ENCODE peak calls at places on chromosomes 16 and 17, in ten cellular contexts. One of them, this sample, is unnamed.

GRCh38 chr17:48551206-48551597 is 6.3 kb upstream of the HOXB2 start:
- DNase-seq in thoracic aorta: no peak
- DNase-seq in AG09309: no peak
- DNase-seq in Jurkat, Clone E6-1: no peak
- DNase-seq in GF-D8: no peak
- DNase-seq in stimulated activated CD4-positive, alpha-beta T cell treated with anti-CD3 and anti-CD28 coated beads, Interleukin-4, amount 100 ng/mL, for 1 hour: no peak
- DNase-seq in T-cell: no peak
- DNase-seq in progenitor cell of endocrine pancreas: no peak
- DNase-seq in left ventricle myocardium inferior: no peak
- DNase-seq in NCI-H1436 treated with DMSO at 0.1 percent for 48 hours: no peak
- DNase-seq in this sample: no peak

GRCh38 chr17:36506249-36506826 is 19.9 kb downstream of the ZNHIT3 start:
- DNase-seq in thoracic aorta: no peak
- DNase-seq in AG09309: no peak
- DNase-seq in Jurkat, Clone E6-1: no peak
- DNase-seq in GF-D8: no peak
- DNase-seq in stimulated activated CD4-positive, alpha-beta T cell treated with anti-CD3 and anti-CD28 coated beads, Interleukin-4, amount 100 ng/mL, for 1 hour: no peak
- DNase-seq in T-cell: no peak
- DNase-seq in progenitor cell of endocrine pancreas: no peak
- DNase-seq in left ventricle myocardium inferior: no peak
- DNase-seq in NCI-H1436 treated with DMSO at 0.1 percent for 48 hours: no peak
- DNase-seq in this sample: no peak

GRCh38 chr16:363110-364090 is 6.9 kb downstream of the MRPL28 start:
- DNase-seq in thoracic aorta: no peak
- DNase-seq in AG09309: no peak
- DNase-seq in Jurkat, Clone E6-1: no peak
- DNase-seq in GF-D8: no peak
- DNase-seq in stimulated activated CD4-positive, alpha-beta T cell treated with anti-CD3 and anti-CD28 coated beads, Interleukin-4, amount 100 ng/mL, for 1 hour: no peak
- DNase-seq in T-cell: no peak
- DNase-seq in progenitor cell of endocrine pancreas: no peak
- DNase-seq in left ventricle myocardium inferior: no peak
- DNase-seq in NCI-H1436 treated with DMSO at 0.1 percent for 48 hours: no peak
- DNase-seq in this sample: no peak

GRCh38 chr17:71203953-71204352 is 916.9 kb upstream of the SOX9 start:
- DNase-seq in thoracic aorta: no peak
- DNase-seq in AG09309: no peak
- DNase-seq in Jurkat, Clone E6-1: no peak
- DNase-seq in GF-D8: no peak
- DNase-seq in stimulated activated CD4-positive, alpha-beta T cell treated with anti-CD3 and anti-CD28 coated beads, Interleukin-4, amount 100 ng/mL, for 1 hour: no peak
- DNase-seq in T-cell: no peak
- DNase-seq in progenitor cell of endocrine pancreas: no peak
- DNase-seq in left ventricle myocardium inferior: no peak
- DNase-seq in NCI-H1436 treated with DMSO at 0.1 percent for 48 hours: no peak
- DNase-seq in this sample: peak

GRCh38 chr17:50173335-50173941 is 7.6 kb downstream of the SGCA start:
- DNase-seq in thoracic aorta: no peak
- DNase-seq in AG09309: no peak
- DNase-seq in Jurkat, Clone E6-1: no peak
- DNase-seq in GF-D8: no peak
- DNase-seq in stimulated activated CD4-positive, alpha-beta T cell treated with anti-CD3 and anti-CD28 coated beads, Interleukin-4, amount 100 ng/mL, for 1 hour: no peak
- DNase-seq in T-cell: no peak
- DNase-seq in progenitor cell of endocrine pancreas: no peak
- DNase-seq in left ventricle myocardium inferior: no peak
- DNase-seq in NCI-H1436 treated with DMSO at 0.1 percent for 48 hours: no peak
- DNase-seq in this sample: peak

GRCh38 chr17:16005641-16006040 is 6.0 kb downstream of the TTC19 start:
- DNase-seq in thoracic aorta: no peak
- DNase-seq in AG09309: no peak
- DNase-seq in Jurkat, Clone E6-1: no peak
- DNase-seq in GF-D8: no peak
- DNase-seq in stimulated activated CD4-positive, alpha-beta T cell treated with anti-CD3 and anti-CD28 coated beads, Interleukin-4, amount 100 ng/mL, for 1 hour: no peak
- DNase-seq in T-cell: no peak
- DNase-seq in progenitor cell of endocrine pancreas: no peak
- DNase-seq in left ventricle myocardium inferior: no peak
- DNase-seq in NCI-H1436 treated with DMSO at 0.1 percent for 48 hours: no peak
- DNase-seq in this sample: no peak

GRCh38 chr16:11168386-11169065 is 87.5 kb downstream of the SOCS1 start:
- DNase-seq in thoracic aorta: no peak
- DNase-seq in AG09309: no peak
- DNase-seq in Jurkat, Clone E6-1: no peak
- DNase-seq in GF-D8: no peak
- DNase-seq in stimulated activated CD4-positive, alpha-beta T cell treated with anti-CD3 and anti-CD28 coated beads, Interleukin-4, amount 100 ng/mL, for 1 hour: no peak
- DNase-seq in T-cell: no peak
- DNase-seq in progenitor cell of endocrine pancreas: no peak
- DNase-seq in left ventricle myocardium inferior: no peak
- DNase-seq in NCI-H1436 treated with DMSO at 0.1 percent for 48 hours: no peak
- DNase-seq in this sample: peak

GRCh38 chr17:78381601-78382168 is 3.2 kb downstream of the PGS1 start:
- DNase-seq in thoracic aorta: no peak
- DNase-seq in AG09309: no peak
- DNase-seq in Jurkat, Clone E6-1: no peak
- DNase-seq in GF-D8: peak
- DNase-seq in stimulated activated CD4-positive, alpha-beta T cell treated with anti-CD3 and anti-CD28 coated beads, Interleukin-4, amount 100 ng/mL, for 1 hour: peak
- DNase-seq in T-cell: peak
- DNase-seq in progenitor cell of endocrine pancreas: no peak
- DNase-seq in left ventricle myocardium inferior: no peak
- DNase-seq in NCI-H1436 treated with DMSO at 0.1 percent for 48 hours: no peak
- DNase-seq in this sample: peak

GRCh38 chr17:82613283-82614094 is 34.8 kb downstream of the WDR45B start:
- DNase-seq in thoracic aorta: no peak
- DNase-seq in AG09309: no peak
- DNase-seq in Jurkat, Clone E6-1: no peak
- DNase-seq in GF-D8: no peak
- DNase-seq in stimulated activated CD4-positive, alpha-beta T cell treated with anti-CD3 and anti-CD28 coated beads, Interleukin-4, amount 100 ng/mL, for 1 hour: no peak
- DNase-seq in T-cell: no peak
- DNase-seq in progenitor cell of endocrine pancreas: no peak
- DNase-seq in left ventricle myocardium inferior: no peak
- DNase-seq in NCI-H1436 treated with DMSO at 0.1 percent for 48 hours: no peak
- DNase-seq in this sample: no peak

GRCh38 chr17:40556884-40557414 is 8.3 kb downstream of the CCR7 start:
- DNase-seq in thoracic aorta: no peak
- DNase-seq in AG09309: no peak
- DNase-seq in Jurkat, Clone E6-1: no peak
- DNase-seq in GF-D8: no peak
- DNase-seq in stimulated activated CD4-positive, alpha-beta T cell treated with anti-CD3 and anti-CD28 coated beads, Interleukin-4, amount 100 ng/mL, for 1 hour: no peak
- DNase-seq in T-cell: no peak
- DNase-seq in progenitor cell of endocrine pancreas: peak
- DNase-seq in left ventricle myocardium inferior: peak
- DNase-seq in NCI-H1436 treated with DMSO at 0.1 percent for 48 hours: no peak
- DNase-seq in this sample: no peak

GRCh38 chr16:55543470-55543869 is 23.0 kb upstream of the CAPNS2 start:
- DNase-seq in thoracic aorta: no peak
- DNase-seq in AG09309: no peak
- DNase-seq in Jurkat, Clone E6-1: no peak
- DNase-seq in GF-D8: no peak
- DNase-seq in stimulated activated CD4-positive, alpha-beta T cell treated with anti-CD3 and anti-CD28 coated beads, Interleukin-4, amount 100 ng/mL, for 1 hour: no peak
- DNase-seq in T-cell: no peak
- DNase-seq in progenitor cell of endocrine pancreas: no peak
- DNase-seq in left ventricle myocardium inferior: no peak
- DNase-seq in NCI-H1436 treated with DMSO at 0.1 percent for 48 hours: no peak
- DNase-seq in this sample: peak

GRCh38 chr17:66966529-66967418 is 2.3 kb downstream of the CACNG4 start:
- DNase-seq in thoracic aorta: no peak
- DNase-seq in AG09309: no peak
- DNase-seq in Jurkat, Clone E6-1: no peak
- DNase-seq in GF-D8: no peak
- DNase-seq in stimulated activated CD4-positive, alpha-beta T cell treated with anti-CD3 and anti-CD28 coated beads, Interleukin-4, amount 100 ng/mL, for 1 hour: no peak
- DNase-seq in T-cell: no peak
- DNase-seq in progenitor cell of endocrine pancreas: no peak
- DNase-seq in left ventricle myocardium inferior: no peak
- DNase-seq in NCI-H1436 treated with DMSO at 0.1 percent for 48 hours: no peak
- DNase-seq in this sample: no peak

GRCh38 chr17:76528528-76529223 is 8.8 kb downstream of the CYGB start:
- DNase-seq in thoracic aorta: no peak
- DNase-seq in AG09309: no peak
- DNase-seq in Jurkat, Clone E6-1: no peak
- DNase-seq in GF-D8: no peak
- DNase-seq in stimulated activated CD4-positive, alpha-beta T cell treated with anti-CD3 and anti-CD28 coated beads, Interleukin-4, amount 100 ng/mL, for 1 hour: no peak
- DNase-seq in T-cell: no peak
- DNase-seq in progenitor cell of endocrine pancreas: no peak
- DNase-seq in left ventricle myocardium inferior: peak
- DNase-seq in NCI-H1436 treated with DMSO at 0.1 percent for 48 hours: no peak
- DNase-seq in this sample: peak

GRCh38 chr16:50467943-50468748 is 80.0 kb upstream of the NKD1 start:
- DNase-seq in thoracic aorta: no peak
- DNase-seq in AG09309: no peak
- DNase-seq in Jurkat, Clone E6-1: no peak
- DNase-seq in GF-D8: no peak
- DNase-seq in stimulated activated CD4-positive, alpha-beta T cell treated with anti-CD3 and anti-CD28 coated beads, Interleukin-4, amount 100 ng/mL, for 1 hour: peak
- DNase-seq in T-cell: no peak
- DNase-seq in progenitor cell of endocrine pancreas: peak
- DNase-seq in left ventricle myocardium inferior: no peak
- DNase-seq in NCI-H1436 treated with DMSO at 0.1 percent for 48 hours: no peak
- DNase-seq in this sample: peak

GRCh38 chr17:19360772-19361171 is 1.8 kb downstream of the B9D1 start:
- DNase-seq in thoracic aorta: no peak
- DNase-seq in AG09309: no peak
- DNase-seq in Jurkat, Clone E6-1: no peak
- DNase-seq in GF-D8: no peak
- DNase-seq in stimulated activated CD4-positive, alpha-beta T cell treated with anti-CD3 and anti-CD28 coated beads, Interleukin-4, amount 100 ng/mL, for 1 hour: no peak
- DNase-seq in T-cell: no peak
- DNase-seq in progenitor cell of endocrine pancreas: no peak
- DNase-seq in left ventricle myocardium inferior: no peak
- DNase-seq in NCI-H1436 treated with DMSO at 0.1 percent for 48 hours: no peak
- DNase-seq in this sample: no peak

GRCh38 chr17:70865993-70866804 is 696.9 kb downstream of the KCNJ2 start:
- DNase-seq in thoracic aorta: no peak
- DNase-seq in AG09309: no peak
- DNase-seq in Jurkat, Clone E6-1: no peak
- DNase-seq in GF-D8: no peak
- DNase-seq in stimulated activated CD4-positive, alpha-beta T cell treated with anti-CD3 and anti-CD28 coated beads, Interleukin-4, amount 100 ng/mL, for 1 hour: no peak
- DNase-seq in T-cell: no peak
- DNase-seq in progenitor cell of endocrine pancreas: no peak
- DNase-seq in left ventricle myocardium inferior: no peak
- DNase-seq in NCI-H1436 treated with DMSO at 0.1 percent for 48 hours: no peak
- DNase-seq in this sample: no peak

GRCh38 chr17:43917016-43917347 is 9.6 kb upstream of the MPP2 start:
- DNase-seq in thoracic aorta: no peak
- DNase-seq in AG09309: no peak
- DNase-seq in Jurkat, Clone E6-1: no peak
- DNase-seq in GF-D8: no peak
- DNase-seq in stimulated activated CD4-positive, alpha-beta T cell treated with anti-CD3 and anti-CD28 coated beads, Interleukin-4, amount 100 ng/mL, for 1 hour: no peak
- DNase-seq in T-cell: no peak
- DNase-seq in progenitor cell of endocrine pancreas: no peak
- DNase-seq in left ventricle myocardium inferior: no peak
- DNase-seq in NCI-H1436 treated with DMSO at 0.1 percent for 48 hours: no peak
- DNase-seq in this sample: no peak

GRCh38 chr17:31369266-31369665 is 22.2 kb upstream of the RAB11FIP4 start:
- DNase-seq in thoracic aorta: no peak
- DNase-seq in AG09309: no peak
- DNase-seq in Jurkat, Clone E6-1: no peak
- DNase-seq in GF-D8: no peak
- DNase-seq in stimulated activated CD4-positive, alpha-beta T cell treated with anti-CD3 and anti-CD28 coated beads, Interleukin-4, amount 100 ng/mL, for 1 hour: no peak
- DNase-seq in T-cell: no peak
- DNase-seq in progenitor cell of endocrine pancreas: no peak
- DNase-seq in left ventricle myocardium inferior: no peak
- DNase-seq in NCI-H1436 treated with DMSO at 0.1 percent for 48 hours: no peak
- DNase-seq in this sample: no peak